ENCODE peak calls at places on chromosomes 13 and 19, in eight cellular contexts. One of them, this sample, is unnamed.

GRCh38 chr19:58170860-58171259 is 12.0 kb upstream of the ZNF274 start:
- DNase-seq in heart right ventricle: no peak
- DNase-seq in CD8-positive, alpha-beta T cell: no peak
- DNase-seq in ascending aorta: no peak
- DNase-seq in H1: no peak
- DNase-seq in cardiac muscle cell: no peak
- DNase-seq in stomach: no peak
- DNase-seq in psoas muscle: no peak
- DNase-seq in this sample: no peak

GRCh38 chr13:81916471-81916870 is 1575.5 kb upstream of the SPRY2 start:
- DNase-seq in heart right ventricle: no peak
- DNase-seq in CD8-positive, alpha-beta T cell: no peak
- DNase-seq in ascending aorta: no peak
- DNase-seq in H1: no peak
- DNase-seq in cardiac muscle cell: no peak
- DNase-seq in stomach: no peak
- DNase-seq in psoas muscle: no peak
- DNase-seq in this sample: no peak

GRCh38 chr19:778910-779653 is 18.2 kb upstream of the PTBP1 start:
- DNase-seq in heart right ventricle: no peak
- DNase-seq in CD8-positive, alpha-beta T cell: no peak
- DNase-seq in ascending aorta: no peak
- DNase-seq in H1: no peak
- DNase-seq in cardiac muscle cell: no peak
- DNase-seq in stomach: no peak
- DNase-seq in psoas muscle: peak; percentile 78
- DNase-seq in this sample: peak; percentile 55

GRCh38 chr13:96772426-96772825 is 221.8 kb downstream of the OXGR1 start:
- DNase-seq in heart right ventricle: no peak
- DNase-seq in CD8-positive, alpha-beta T cell: no peak
- DNase-seq in ascending aorta: no peak
- DNase-seq in H1: no peak
- DNase-seq in cardiac muscle cell: no peak
- DNase-seq in stomach: no peak
- DNase-seq in psoas muscle: no peak
- DNase-seq in this sample: no peak

GRCh38 chr13:47886314-47886713 is 114.8 kb downstream of the SUCLA2 start:
- DNase-seq in heart right ventricle: no peak
- DNase-seq in CD8-positive, alpha-beta T cell: no peak
- DNase-seq in ascending aorta: no peak
- DNase-seq in H1: no peak
- DNase-seq in cardiac muscle cell: no peak
- DNase-seq in stomach: no peak
- DNase-seq in psoas muscle: no peak
- DNase-seq in this sample: no peak

GRCh38 chr13:93690139-93690538 is 463.5 kb downstream of the GPC6 start:
- DNase-seq in heart right ventricle: no peak
- DNase-seq in CD8-positive, alpha-beta T cell: no peak
- DNase-seq in ascending aorta: no peak
- DNase-seq in H1: no peak
- DNase-seq in cardiac muscle cell: peak; percentile 75
- DNase-seq in stomach: no peak
- DNase-seq in psoas muscle: no peak
- DNase-seq in this sample: no peak

GRCh38 chr19:2806736-2807378 is 12.8 kb upstream of the ZNF554 start:
- DNase-seq in heart right ventricle: no peak
- DNase-seq in CD8-positive, alpha-beta T cell: no peak
- DNase-seq in ascending aorta: no peak
- DNase-seq in H1: no peak
- DNase-seq in cardiac muscle cell: no peak
- DNase-seq in stomach: no peak
- DNase-seq in psoas muscle: no peak
- DNase-seq in this sample: no peak

GRCh38 chr19:49881672-49882394 is 4.3 kb downstream of the TBC1D17 start:
- DNase-seq in heart right ventricle: peak; percentile 8
- DNase-seq in CD8-positive, alpha-beta T cell: no peak
- DNase-seq in ascending aorta: no peak
- DNase-seq in H1: peak; percentile 64
- DNase-seq in cardiac muscle cell: no peak
- DNase-seq in stomach: no peak
- DNase-seq in psoas muscle: peak; percentile 52
- DNase-seq in this sample: no peak

GRCh38 chr13:24540236-24541126 is 27.9 kb upstream of the PARP4 start:
- DNase-seq in heart right ventricle: no peak
- DNase-seq in CD8-positive, alpha-beta T cell: no peak
- DNase-seq in ascending aorta: no peak
- DNase-seq in H1: peak; percentile 95
- DNase-seq in cardiac muscle cell: peak; percentile 4
- DNase-seq in stomach: no peak
- DNase-seq in psoas muscle: no peak
- DNase-seq in this sample: no peak

GRCh38 chr13:79972066-79972569 is 368.8 kb downstream of the SPRY2 start:
- DNase-seq in heart right ventricle: no peak
- DNase-seq in CD8-positive, alpha-beta T cell: no peak
- DNase-seq in ascending aorta: no peak
- DNase-seq in H1: no peak
- DNase-seq in cardiac muscle cell: no peak
- DNase-seq in stomach: no peak
- DNase-seq in psoas muscle: no peak
- DNase-seq in this sample: no peak

GRCh38 chr13:41075034-41075433 is 13.7 kb downstream of the WBP4 start:
- DNase-seq in heart right ventricle: no peak
- DNase-seq in CD8-positive, alpha-beta T cell: no peak
- DNase-seq in ascending aorta: no peak
- DNase-seq in H1: no peak
- DNase-seq in cardiac muscle cell: peak; percentile 64
- DNase-seq in stomach: no peak
- DNase-seq in psoas muscle: peak; percentile 37
- DNase-seq in this sample: no peak

GRCh38 chr13:100811906-100812305 is 137.3 kb upstream of the TMTC4 start:
- DNase-seq in heart right ventricle: no peak
- DNase-seq in CD8-positive, alpha-beta T cell: no peak
- DNase-seq in ascending aorta: no peak
- DNase-seq in H1: no peak
- DNase-seq in cardiac muscle cell: no peak
- DNase-seq in stomach: no peak
- DNase-seq in psoas muscle: no peak
- DNase-seq in this sample: no peak
- H3K4me1 ChIP-seq in heart right ventricle: no peaks in the 10 kb centered on the region
- H3K4me1 ChIP-seq in CD8-positive, alpha-beta T cell: no peaks in the 10 kb centered on the region
- H3K4me1 ChIP-seq in ascending aorta: no peaks in the 10 kb centered on the region
- H3K4me1 ChIP-seq in H1: peaks cover 5% of the 10 kb centered on the region
- H3K4me1 ChIP-seq in cardiac muscle cell: no peaks in the 10 kb centered on the region
- H3K4me1 ChIP-seq in stomach: no peaks in the 10 kb centered on the region
- H3K4me1 ChIP-seq in psoas muscle: no peaks in the 10 kb centered on the region
- H3K4me1 ChIP-seq in this sample: no peaks in the 10 kb centered on the region

GRCh38 chr13:75505966-75506365 is 24.0 kb upstream of the TBC1D4 start:
- DNase-seq in heart right ventricle: no peak
- DNase-seq in CD8-positive, alpha-beta T cell: no peak
- DNase-seq in ascending aorta: no peak
- DNase-seq in H1: no peak
- DNase-seq in cardiac muscle cell: no peak
- DNase-seq in stomach: no peak
- DNase-seq in psoas muscle: no peak
- DNase-seq in this sample: no peak
- H3K4me1 ChIP-seq in heart right ventricle: no peaks in the 10 kb centered on the region
- H3K4me1 ChIP-seq in CD8-positive, alpha-beta T cell: no peaks in the 10 kb centered on the region
- H3K4me1 ChIP-seq in ascending aorta: no peaks in the 10 kb centered on the region
- H3K4me1 ChIP-seq in H1: no peaks in the 10 kb centered on the region
- H3K4me1 ChIP-seq in cardiac muscle cell: no peaks in the 10 kb centered on the region
- H3K4me1 ChIP-seq in stomach: no peaks in the 10 kb centered on the region
- H3K4me1 ChIP-seq in psoas muscle: peaks cover 5% of the 10 kb centered on the region
- H3K4me1 ChIP-seq in this sample: no peaks in the 10 kb centered on the region

DNA sequence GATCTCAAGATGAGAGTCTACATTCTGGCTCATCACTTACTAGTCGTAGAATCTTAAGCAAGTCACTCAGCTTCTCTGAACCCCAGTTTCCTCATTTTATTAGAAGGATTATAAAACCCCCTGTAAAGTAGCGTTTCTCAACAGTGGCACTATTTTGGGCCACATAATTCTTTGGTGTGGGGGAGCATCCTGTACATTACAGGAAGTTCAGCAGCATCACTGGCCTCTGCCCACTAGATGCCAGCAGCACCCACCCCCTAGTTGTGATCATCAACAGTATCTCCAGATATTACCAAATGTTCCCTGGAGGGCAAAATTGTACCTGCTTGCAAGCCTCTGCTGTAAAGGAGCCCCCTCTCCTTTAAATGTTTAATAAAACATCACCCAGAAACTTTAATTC is 22.6 kb downstream of the STARD13 start:
- DNase-seq in heart right ventricle: no peak
- DNase-seq in CD8-positive, alpha-beta T cell: no peak
- DNase-seq in ascending aorta: no peak
- DNase-seq in H1: no peak
- DNase-seq in cardiac muscle cell: no peak
- DNase-seq in stomach: no peak
- DNase-seq in psoas muscle: no peak
- DNase-seq in this sample: no peak
- H3K4me1 ChIP-seq in heart right ventricle: peaks cover 17% of the 10 kb centered on the region
- H3K4me1 ChIP-seq in CD8-positive, alpha-beta T cell: no peaks in the 10 kb centered on the region
- H3K4me1 ChIP-seq in ascending aorta: peaks cover 4% of the 10 kb centered on the region
- H3K4me1 ChIP-seq in H1: peaks cover 15% of the 10 kb centered on the region
- H3K4me1 ChIP-seq in cardiac muscle cell: peaks cover 39% of the 10 kb centered on the region
- H3K4me1 ChIP-seq in stomach: peaks cover 33% of the 10 kb centered on the region
- H3K4me1 ChIP-seq in psoas muscle: peaks cover 56% of the 10 kb centered on the region
- H3K4me1 ChIP-seq in this sample: peaks cover 79% of the 10 kb centered on the region

GRCh38 chr19:45421953-45422498 is 1.7 kb downstream of the ERCC1 start:
- DNase-seq in heart right ventricle: no peak
- DNase-seq in CD8-positive, alpha-beta T cell: no peak
- DNase-seq in ascending aorta: no peak
- DNase-seq in H1: no peak
- DNase-seq in cardiac muscle cell: no peak
- DNase-seq in stomach: no peak
- DNase-seq in psoas muscle: no peak
- DNase-seq in this sample: no peak
- H3K4me1 ChIP-seq in heart right ventricle: peaks cover 4% of the 10 kb centered on the region
- H3K4me1 ChIP-seq in CD8-positive, alpha-beta T cell: peaks cover 23% of the 10 kb centered on the region
- H3K4me1 ChIP-seq in ascending aorta: peaks cover 25% of the 10 kb centered on the region
- H3K4me1 ChIP-seq in H1: peaks cover 11% of the 10 kb centered on the region
- H3K4me1 ChIP-seq in cardiac muscle cell: peaks cover 11% of the 10 kb centered on the region
- H3K4me1 ChIP-seq in stomach: peaks cover 25% of the 10 kb centered on the region
- H3K4me1 ChIP-seq in psoas muscle: peaks cover 20% of the 10 kb centered on the region
- H3K4me1 ChIP-seq in this sample: peaks cover 22% of the 10 kb centered on the region

DNA sequence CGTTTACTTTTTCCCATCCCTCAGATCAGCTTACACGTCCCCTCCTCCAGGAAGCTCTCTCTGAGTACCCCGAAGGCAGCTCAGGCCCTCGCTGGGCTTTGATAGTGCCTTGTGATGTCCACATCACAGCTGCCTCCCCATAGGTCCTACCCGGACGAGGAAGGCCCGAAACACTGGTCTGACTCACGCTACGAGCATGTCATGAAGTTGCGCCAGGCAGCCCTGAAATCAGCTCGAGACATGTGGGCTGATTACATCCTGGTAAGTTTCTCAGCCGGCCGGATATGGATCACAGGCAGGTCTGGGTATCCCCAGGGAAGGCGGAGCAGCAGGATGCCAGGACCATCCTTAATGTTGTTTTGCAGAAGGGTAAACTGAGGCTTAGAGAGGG is 4.8 kb downstream of the COLGALT1 start:
- DNase-seq in heart right ventricle: no peak
- DNase-seq in CD8-positive, alpha-beta T cell: no peak
- DNase-seq in ascending aorta: no peak
- DNase-seq in H1: no peak
- DNase-seq in cardiac muscle cell: no peak
- DNase-seq in stomach: no peak
- DNase-seq in psoas muscle: peak; percentile 73
- DNase-seq in this sample: peak; percentile 57
- H3K4me1 ChIP-seq in heart right ventricle: peaks cover under 1% of the 10 kb centered on the region
- H3K4me1 ChIP-seq in CD8-positive, alpha-beta T cell: peaks cover 13% of the 10 kb centered on the region
- H3K4me1 ChIP-seq in ascending aorta: peaks cover 5% of the 10 kb centered on the region
- H3K4me1 ChIP-seq in H1: peaks cover 3% of the 10 kb centered on the region
- H3K4me1 ChIP-seq in cardiac muscle cell: peaks cover 5% of the 10 kb centered on the region
- H3K4me1 ChIP-seq in stomach: peaks cover 19% of the 10 kb centered on the region
- H3K4me1 ChIP-seq in psoas muscle: peaks cover 13% of the 10 kb centered on the region
- H3K4me1 ChIP-seq in this sample: peaks cover 14% of the 10 kb centered on the region

GRCh38 chr19:6058411-6059201 is 51.7 kb downstream of the RFX2 start:
- DNase-seq in heart right ventricle: no peak
- DNase-seq in CD8-positive, alpha-beta T cell: no peak
- DNase-seq in ascending aorta: no peak
- DNase-seq in H1: no peak
- DNase-seq in cardiac muscle cell: no peak
- DNase-seq in stomach: no peak
- DNase-seq in psoas muscle: no peak
- DNase-seq in this sample: no peak
- H3K4me1 ChIP-seq in heart right ventricle: peaks cover 32% of the 10 kb centered on the region
- H3K4me1 ChIP-seq in CD8-positive, alpha-beta T cell: peaks cover 27% of the 10 kb centered on the region
- H3K4me1 ChIP-seq in ascending aorta: peaks cover 66% of the 10 kb centered on the region
- H3K4me1 ChIP-seq in H1: peaks cover 3% of the 10 kb centered on the region
- H3K4me1 ChIP-seq in cardiac muscle cell: no peaks in the 10 kb centered on the region
- H3K4me1 ChIP-seq in stomach: peaks cover 52% of the 10 kb centered on the region
- H3K4me1 ChIP-seq in psoas muscle: peaks cover 21% of the 10 kb centered on the region
- H3K4me1 ChIP-seq in this sample: peaks cover 27% of the 10 kb centered on the region

DNA sequence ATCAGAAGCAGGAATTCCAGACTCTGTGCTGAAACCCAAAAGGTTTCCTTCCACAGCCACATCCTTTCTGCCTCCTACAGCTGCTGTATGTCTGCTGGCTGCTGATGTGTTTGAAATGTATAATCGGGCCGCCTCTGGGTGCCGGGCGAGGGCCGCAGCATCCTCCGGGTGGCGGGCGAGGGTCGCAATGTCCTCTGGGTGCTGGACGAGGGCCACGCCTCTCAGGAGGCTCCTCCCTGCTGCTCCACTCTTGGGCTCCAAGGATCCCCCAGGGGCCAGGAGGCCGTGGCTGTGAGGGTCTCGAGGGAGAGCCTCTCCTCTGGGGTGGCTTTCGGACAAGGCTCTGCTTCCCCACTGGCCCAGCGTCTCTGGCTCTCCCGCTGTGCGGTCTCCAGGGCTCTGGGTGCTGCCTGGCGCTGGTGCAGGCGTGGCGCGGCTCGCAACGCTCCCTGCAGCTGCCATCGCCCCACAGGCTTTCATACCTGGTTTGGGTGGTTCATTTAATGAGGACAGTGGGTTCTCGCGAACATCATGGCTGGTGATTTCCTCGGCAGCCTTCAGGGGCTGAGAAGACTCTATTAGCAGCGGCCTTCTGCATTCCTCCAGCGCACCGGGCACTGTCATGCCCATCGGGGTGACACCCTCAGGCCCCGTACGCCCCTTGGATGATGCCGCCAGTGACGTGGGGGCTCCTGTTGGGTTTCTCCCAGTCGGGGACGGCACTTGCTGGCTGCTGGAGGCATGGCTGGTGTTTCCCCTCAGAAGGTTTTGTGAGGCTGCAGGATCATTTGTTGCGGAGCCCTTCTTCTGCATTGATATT is 41.8 kb upstream of the GRTP1 start:
- DNase-seq in heart right ventricle: no peak
- DNase-seq in CD8-positive, alpha-beta T cell: no peak
- DNase-seq in ascending aorta: no peak
- DNase-seq in H1: no peak
- DNase-seq in cardiac muscle cell: no peak
- DNase-seq in stomach: no peak
- DNase-seq in psoas muscle: peak; percentile 75
- DNase-seq in this sample: peak; percentile 56
- H3K4me1 ChIP-seq in heart right ventricle: peaks cover 7% of the 10 kb centered on the region
- H3K4me1 ChIP-seq in CD8-positive, alpha-beta T cell: no peaks in the 10 kb centered on the region
- H3K4me1 ChIP-seq in ascending aorta: peaks cover 7% of the 10 kb centered on the region
- H3K4me1 ChIP-seq in H1: no peaks in the 10 kb centered on the region
- H3K4me1 ChIP-seq in cardiac muscle cell: peaks cover 24% of the 10 kb centered on the region
- H3K4me1 ChIP-seq in stomach: no peaks in the 10 kb centered on the region
- H3K4me1 ChIP-seq in psoas muscle: peaks cover 71% of the 10 kb centered on the region
- H3K4me1 ChIP-seq in this sample: peaks cover 75% of the 10 kb centered on the region

This sample was measured in gastrocnemius medialis.